ENCODE peak calls at places on chromosomes 1 and 21, in eight cellular contexts. A, C, Q, V, R, Y, O and S are unnamed samples.

GRCh38 chr21:35646606-35647005 is 413.7 kb downstream of the SETD4 start:
- DNase-seq in A (no peak), C (no peak), Q (no peak), V (no peak), R (no peak), Y (no peak), O (no peak), S (no peak)

GRCh38 chr1:12186277-12186985 is 19.6 kb downstream of the TNFRSF1B start:
- DNase-seq in A (no peak), C (no peak), Q (no peak), V (no peak), R (no peak), Y (no peak), O (no peak), S (no peak)

GRCh38 chr1:6378096-6378746 is 15.3 kb downstream of the ACOT7 start:
- DNase-seq in A (peak; percentile 72), C (no peak), Q (no peak), V (no peak), R (no peak), Y (no peak), O (no peak), S (no peak)

GRCh38 chr21:27291006-27291405 is 324.1 kb upstream of the ADAMTS5 start:
- DNase-seq in A (no peak), C (no peak), Q (no peak), V (no peak), R (no peak), Y (no peak), O (no peak), S (no peak)

GRCh38 chr1:206836111-206836510 is 29.3 kb upstream of the IL20 start:
- DNase-seq in A (no peak), C (peak; percentile 33), Q (no peak), V (no peak), R (no peak), Y (no peak), O (no peak), S (no peak)

GRCh38 chr1:77831566-77831965 is 52.1 kb downstream of the MIGA1 start:
- DNase-seq in A (no peak), C (peak; percentile 52), Q (no peak), V (no peak), R (no peak), Y (no peak), O (peak; percentile 32), S (no peak)

GRCh38 chr1:87155648-87156047 is 173.0 kb upstream of the LMO4 start:
- DNase-seq in A (peak; percentile 30), C (no peak), Q (no peak), V (no peak), R (no peak), Y (no peak), O (no peak), S (no peak)

GRCh38 chr1:171267391-171267790 is 19.1 kb downstream of the FMO1 start:
- DNase-seq in A (no peak), C (peak; percentile 16), Q (no peak), V (no peak), R (peak; percentile 75), Y (no peak), O (peak; percentile 56), S (no peak)

GRCh38 chr1:3541465-3541864 is 69.8 kb downstream of the MEGF6 start:
- DNase-seq in A (no peak), C (no peak), Q (no peak), V (no peak), R (no peak), Y (no peak), O (no peak), S (no peak)

GRCh38 chr21:34833465-34833864 is 164.7 kb downstream of the CLIC6 start:
- DNase-seq in A (no peak), C (no peak), Q (no peak), V (peak; percentile 46), R (no peak), Y (no peak), O (no peak), S (no peak)

GRCh38 chr1:10735603-10736305 is 60.7 kb downstream of the CASZ1 start:
- DNase-seq in A (no peak), C (no peak), Q (no peak), V (no peak), R (no peak), Y (no peak), O (no peak), S (no peak)

GRCh38 chr1:10692401-10693021 is 103.9 kb downstream of the CASZ1 start:
- DNase-seq in A (peak; percentile 44), C (no peak), Q (peak; percentile 88), V (peak; percentile 89), R (no peak), Y (peak; percentile 79), O (no peak), S (no peak)

GRCh38 chr21:31476551-31477120 is 132.6 kb upstream of the TIAM1 start:
- DNase-seq in A (no peak), C (peak; percentile 8), Q (no peak), V (no peak), R (no peak), Y (no peak), O (peak; percentile 6), S (no peak)

GRCh38 chr1:101235696-101236545 is 898 bp upstream of the S1PR1 start:
- DNase-seq in A (peak; percentile 46), C (peak; percentile 61), Q (peak; percentile 24), V (peak; percentile 90), R (peak; percentile 75), Y (peak; percentile 65), O (peak; percentile 23), S (peak; percentile 61)

GRCh38 chr1:237861944-237862343 is 28.8 kb downstream of the ZP4 start:
- DNase-seq in A (no peak), C (no peak), Q (no peak), V (no peak), R (no peak), Y (no peak), O (no peak), S (no peak)

GRCh38 chr1:21752186-21752585 is 30.8 kb downstream of the USP48 start:
- DNase-seq in A (no peak), C (no peak), Q (no peak), V (no peak), R (peak; percentile 11), Y (no peak), O (peak; percentile 12), S (no peak)

GRCh38 chr1:51472349-51472748 is 46.7 kb downstream of the EPS15 start:
- DNase-seq in A (no peak), C (peak; percentile 42), Q (no peak), V (no peak), R (no peak), Y (no peak), O (peak; percentile 38), S (no peak)

GRCh38 chr1:237042892-237043576 is 1.1 kb downstream of the RYR2 start:
- DNase-seq in A (peak; percentile 24), C (no peak), Q (no peak), V (no peak), R (no peak), Y (no peak), O (no peak), S (no peak)

GRCh38 chr1:59765036-59765730 is 49.6 kb upstream of the HOOK1 start:
- DNase-seq in A (peak; percentile 15), C (no peak), Q (no peak), V (no peak), R (peak; percentile 92), Y (no peak), O (no peak), S (peak; percentile 62)
- TF ChIP-seq CTCF in A (no peak), C (no peak), Q (no peak), V (no peak), R (no peak), Y (no peak), O (no peak), S (no peak)

DNA sequence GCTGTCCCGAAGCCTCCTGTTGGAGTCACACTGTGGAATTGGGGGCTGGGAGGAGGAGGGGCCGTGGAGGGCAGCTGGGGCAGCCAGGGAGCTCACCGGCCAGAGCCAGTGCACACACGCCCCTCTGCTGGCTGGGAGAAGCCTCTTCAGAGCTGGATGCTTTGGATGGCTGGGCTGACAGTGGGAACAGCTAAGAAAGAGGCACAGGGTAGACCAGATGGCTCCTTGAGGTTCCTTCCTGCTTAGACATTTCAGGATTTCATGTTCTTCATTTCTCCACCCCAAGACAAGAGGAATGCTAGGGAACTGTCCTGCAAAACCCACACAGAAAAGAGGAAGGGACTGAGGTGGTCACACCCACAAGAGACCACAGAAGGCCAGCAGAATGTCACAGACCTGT is 254.8 kb upstream of the VAMP3 start:
- DNase-seq in A (peak; percentile 44), C (peak; percentile 6), Q (no peak), V (no peak), R (no peak), Y (peak; percentile 26), O (no peak), S (no peak)
- TF ChIP-seq CTCF in A (peak; percentile 24), C (no peak), Q (no peak), V (no peak), R (no peak), Y (no peak), O (no peak), S (no peak)

DNA sequence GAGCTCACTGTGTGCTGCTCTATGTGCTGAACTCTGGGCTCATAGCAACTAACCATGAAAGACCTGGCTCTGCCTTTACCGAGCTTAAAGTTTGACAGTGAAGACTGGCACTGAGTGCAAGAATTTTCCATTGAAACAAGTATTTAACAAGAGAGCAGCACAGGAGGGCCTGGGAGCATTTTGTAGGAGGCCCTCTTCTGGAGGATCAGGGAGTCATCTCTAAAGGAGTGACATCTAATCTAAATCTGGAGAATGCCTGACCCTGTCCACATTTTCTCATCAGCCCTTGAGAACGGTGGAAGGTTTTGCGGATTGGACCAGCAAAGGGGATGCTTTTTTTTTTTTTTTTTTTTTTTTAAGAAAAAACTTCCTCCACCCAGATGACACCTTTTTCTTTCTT is 150.8 kb downstream of the ROR1 start:
- DNase-seq in A (no peak), C (no peak), Q (no peak), V (no peak), R (no peak), Y (no peak), O (no peak), S (no peak)
- TF ChIP-seq CTCF in A (no peak), C (no peak), Q (no peak), V (no peak), R (no peak), Y (no peak), O (no peak), S (no peak)

DNA sequence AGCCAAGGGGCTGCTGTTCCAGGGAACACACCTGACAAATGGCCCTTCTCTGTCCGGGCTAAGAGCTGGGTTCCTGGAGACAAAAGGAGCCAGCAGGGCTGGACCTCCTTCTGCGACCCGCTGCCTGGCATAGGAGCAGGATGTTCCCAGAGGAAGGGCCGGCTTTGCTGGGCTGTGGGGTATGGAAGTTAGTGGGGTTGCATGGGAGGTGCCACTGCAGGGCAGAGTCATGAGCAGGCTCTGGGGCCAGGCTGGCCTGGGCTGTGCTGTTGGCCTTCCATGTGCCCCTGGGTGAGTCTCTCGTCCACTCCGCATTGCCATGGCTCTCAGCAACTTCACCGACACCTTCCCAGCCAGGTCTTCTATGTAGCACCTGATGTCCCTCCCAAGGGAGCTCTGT is 507.6 kb downstream of the PTPRU start:
- DNase-seq in A (no peak), C (no peak), Q (no peak), V (no peak), R (no peak), Y (no peak), O (no peak), S (peak; percentile 20)
- TF ChIP-seq CTCF in A (no peak), C (no peak), Q (no peak), V (no peak), R (no peak), Y (no peak), O (no peak), S (no peak)

DNA sequence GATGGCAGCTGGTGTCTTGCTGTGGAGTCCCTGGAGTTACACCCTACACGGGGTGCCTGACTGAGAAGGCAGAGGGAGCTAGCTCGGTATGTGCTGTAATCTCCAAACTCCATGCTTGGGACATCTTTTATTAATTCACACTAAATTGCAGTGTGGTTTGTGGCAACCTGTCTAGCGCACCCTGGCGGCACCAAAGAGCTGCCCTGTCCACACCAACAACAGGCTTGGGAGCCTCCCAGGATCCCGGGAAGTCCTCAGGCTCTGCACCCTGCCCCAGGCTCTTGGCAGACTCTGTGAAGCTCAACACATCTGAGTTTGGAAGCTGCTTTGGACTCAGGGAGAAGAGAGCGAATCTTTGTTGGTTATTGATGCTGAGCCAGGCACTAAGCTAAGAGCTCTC is 138.9 kb downstream of the IGSF21 start:
- DNase-seq in A (no peak), C (no peak), Q (no peak), V (no peak), R (no peak), Y (no peak), O (no peak), S (no peak)
- TF ChIP-seq CTCF in A (no peak), C (no peak), Q (no peak), V (no peak), R (no peak), Y (no peak), O (no peak), S (no peak)